ENCODE peak calls at places on chromosomes 12 and 14, in eight cellular contexts. Y, S, T, A, K, L, O and F are unnamed samples.

GRCh38 chr14:91363776-91364523 is 53.7 kb downstream of the CCDC88C start:
- DNase-seq in S (no peak), O (no peak), K (no peak), A (no peak), Y (no peak), L (no peak), T (no peak), F (peak)

GRCh38 chr12:1920971-1921370 is 2.5 kb upstream of the CACNA2D4 start:
- DNase-seq in Y (peak), L (peak), T (no peak), O (no peak), K (no peak), S (no peak), A (peak), F (no peak)

GRCh38 chr14:68539311-68539737 is 253.5 kb downstream of the ZFP36L1 start:
- DNase-seq in K (no peak), S (no peak), T (no peak), Y (no peak), A (no peak), O (peak), L (peak), F (no peak)

GRCh38 chr12:2390850-2391390 is 338.1 kb downstream of the CACNA1C start:
- DNase-seq in S (no peak), O (no peak), L (no peak), Y (no peak), K (no peak), T (no peak), A (no peak), F (no peak)

GRCh38 chr12:71011261-71011660 is 90.7 kb upstream of the PTPRR start:
- DNase-seq in S (no peak), A (no peak), T (no peak), O (no peak), K (no peak), L (no peak), Y (no peak), F (no peak)

GRCh38 chr14:63993992-63994391 is 141.2 kb downstream of the SYNE2 start:
- DNase-seq in A (no peak), S (no peak), L (no peak), K (no peak), O (no peak), T (no peak), Y (no peak), F (no peak)

GRCh38 chr12:69360348-69360672 is 767 bp downstream of the YEATS4 start:
- DNase-seq in Y (no peak), L (no peak), K (no peak), O (no peak), A (no peak), S (no peak), T (no peak), F (no peak)

GRCh38 chr12:89882051-89882450 is 173.4 kb upstream of the ATP2B1 start:
- DNase-seq in S (no peak), Y (no peak), A (no peak), O (no peak), L (no peak), T (no peak), K (peak), F (no peak)

GRCh38 chr12:96193725-96194571 is at the start of gene ELK3:
- DNase-seq in L (no peak), K (peak), T (peak), S (peak), A (peak), O (peak), Y (peak), F (peak)

GRCh38 chr14:43539210-43539609 is 967.9 kb downstream of the FSCB start:
- DNase-seq in Y (no peak), T (no peak), S (peak), K (peak), L (no peak), O (no peak), A (no peak), F (no peak)

GRCh38 chr12:96226801-96227348 is 32.7 kb downstream of the ELK3 start:
- DNase-seq in S (no peak), L (no peak), T (no peak), O (no peak), Y (no peak), A (no peak), K (no peak), F (no peak)

GRCh38 chr12:49808686-49809368 is 19.4 kb downstream of the NCKAP5L start:
- DNase-seq in Y (peak), K (peak), O (peak), L (no peak), T (peak), A (no peak), S (no peak), F (no peak)

GRCh38 chr12:105275997-105276760 is 40.2 kb upstream of the APPL2 start:
- DNase-seq in L (no peak), T (no peak), Y (no peak), K (no peak), S (peak), A (no peak), O (no peak), F (no peak)

GRCh38 chr12:38886931-38887330 is 18.5 kb downstream of the CPNE8 start:
- DNase-seq in S (no peak), T (no peak), K (no peak), L (no peak), A (no peak), O (no peak), Y (no peak), F (no peak)

GRCh38 chr12:62862259-62862881 is 72.6 kb downstream of the PPM1H start:
- DNase-seq in A (no peak), O (no peak), Y (no peak), S (no peak), L (no peak), K (peak), T (no peak), F (no peak)

GRCh38 chr12:58408516-58408915 is 467.1 kb downstream of the ATP23 start:
- DNase-seq in A (no peak), Y (no peak), T (no peak), K (peak), L (no peak), O (no peak), S (no peak), F (no peak)

GRCh38 chr12:71663561-71664410 is at the start of the genes THAP2 and ZFC3H1:
- DNase-seq in A (peak), O (peak), S (peak), L (peak), T (peak), K (peak), Y (peak), F (peak)

GRCh38 chr14:102986810-102987579 is 64.5 kb downstream of the AMN start:
- DNase-seq in L (no peak), T (no peak), K (peak), S (peak), O (no peak), A (no peak), Y (no peak), F (no peak)

GRCh38 chr14:75425443-75425842 is 2.4 kb upstream of the JDP2 start:
- DNase-seq in O (no peak), K (peak), L (no peak), T (no peak), Y (no peak), A (no peak), S (no peak), F (no peak)

GRCh38 chr12:68958337-68958736 is 25.4 kb upstream of the CPM start:
- DNase-seq in K (no peak), L (no peak), A (no peak), T (no peak), S (no peak), Y (no peak), O (no peak), F (no peak)

GRCh38 chr12:47995976-47996375 is 8.3 kb downstream of the COL2A1 start:
- DNase-seq in Y (no peak), O (no peak), S (no peak), A (peak), T (no peak), L (peak), K (peak), F (no peak)

GRCh38 chr12:65961731-65962130 is 137.4 kb downstream of the HMGA2 start:
- DNase-seq in A (no peak), S (no peak), L (no peak), O (no peak), Y (no peak), T (no peak), K (no peak), F (no peak)

GRCh38 chr12:45669762-45670161 is 59.7 kb upstream of the ARID2 start:
- DNase-seq in K (no peak), O (peak), L (no peak), S (no peak), Y (no peak), T (no peak), A (no peak), F (no peak)

GRCh38 chr14:70640938-70641547 is 673 bp upstream of the TTC9 start:
- DNase-seq in O (peak), T (no peak), K (peak), S (no peak), A (peak), Y (peak), L (no peak), F (peak)

GRCh38 chr12:100106861-100107260 is 35.8 kb downstream of the BLTP3B start:
- DNase-seq in L (no peak), Y (no peak), O (no peak), T (no peak), K (no peak), A (no peak), S (no peak), F (no peak)

GRCh38 chr12:129606239-129606638 is 297.6 kb downstream of the TMEM132D start:
- DNase-seq in O (no peak), K (no peak), T (no peak), A (no peak), Y (no peak), L (no peak), S (no peak), F (no peak)

GRCh38 chr12:80988986-80989385 is 51.3 kb upstream of the LIN7A start:
- DNase-seq in A (peak), O (no peak), L (no peak), K (no peak), T (no peak), Y (no peak), S (no peak), F (peak)

GRCh38 chr12:54980341-54980740 is 4.2 kb downstream of the TESPA1 start:
- DNase-seq in S (no peak), T (no peak), K (no peak), Y (no peak), A (no peak), L (no peak), O (no peak), F (no peak)

GRCh38 chr14:105855246-105855892 is 329.0 kb downstream of the TMEM121 start:
- DNase-seq in K (no peak), Y (peak), O (no peak), T (peak), S (no peak), A (no peak), L (peak), F (no peak)

GRCh38 chr14:100159107-100159864 is at the start of gene DEGS2:
- DNase-seq in K (no peak), A (peak), Y (no peak), O (no peak), T (no peak), L (no peak), S (no peak), F (peak)

GRCh38 chr12:116838395-116838794 is 42.8 kb downstream of the HRK start:
- DNase-seq in A (no peak), O (no peak), T (no peak), L (no peak), S (no peak), Y (no peak), K (no peak), F (no peak)

GRCh38 chr12:25121916-25122315 is 73.0 kb downstream of the DNAI7 start:
- DNase-seq in S (no peak), A (no peak), T (no peak), Y (no peak), K (peak), L (no peak), O (no peak), F (no peak)

GRCh38 chr14:59913187-59913586 is 6.8 kb upstream of the LRRC9 start:
- DNase-seq in T (no peak), A (no peak), Y (no peak), K (no peak), L (no peak), O (no peak), S (no peak), F (no peak)

GRCh38 chr14:80356413-80356812 is 145.1 kb upstream of the DIO2 start:
- DNase-seq in S (no peak), Y (no peak), A (no peak), O (no peak), T (no peak), K (peak), L (no peak), F (no peak)
- TF ChIP-seq CTCF in S (no peak), Y (no peak), A (peak), O (no peak), T (no peak), K (peak), L (no peak), F (no peak)

GRCh38 chr12:123532808-123533649 is 490 bp downstream of the RILPL1 start:
- DNase-seq in L (peak), K (peak), T (peak), Y (peak), S (no peak), A (peak), O (peak), F (peak)
- H3K4me3 ChIP-seq in L (peak), K (peak), T (peak), Y (peak), S (peak), A (peak), O (peak), F (peak)

GRCh38 chr12:52927964-52928363 is 21.0 kb upstream of the KRT18 start:
- DNase-seq in Y (no peak), K (no peak), T (no peak), A (no peak), O (no peak), L (no peak), S (no peak), F (no peak)

GRCh38 chr12:52921488-52922165 is 16.8 kb upstream of the KRT8 start:
- DNase-seq in Y (no peak), S (no peak), A (no peak), T (no peak), K (no peak), L (no peak), O (no peak), F (no peak)

GRCh38 chr12:52925717-52926595 is 21.1 kb upstream of the KRT8 start:
- DNase-seq in S (no peak), Y (no peak), L (no peak), O (no peak), K (no peak), T (no peak), A (peak), F (peak)

GRCh38 chr12:52926596-52927241 is 21.8 kb upstream of the KRT8 start:
- DNase-seq in L (no peak), S (no peak), A (no peak), Y (no peak), O (no peak), T (no peak), K (no peak), F (peak)

DNA sequence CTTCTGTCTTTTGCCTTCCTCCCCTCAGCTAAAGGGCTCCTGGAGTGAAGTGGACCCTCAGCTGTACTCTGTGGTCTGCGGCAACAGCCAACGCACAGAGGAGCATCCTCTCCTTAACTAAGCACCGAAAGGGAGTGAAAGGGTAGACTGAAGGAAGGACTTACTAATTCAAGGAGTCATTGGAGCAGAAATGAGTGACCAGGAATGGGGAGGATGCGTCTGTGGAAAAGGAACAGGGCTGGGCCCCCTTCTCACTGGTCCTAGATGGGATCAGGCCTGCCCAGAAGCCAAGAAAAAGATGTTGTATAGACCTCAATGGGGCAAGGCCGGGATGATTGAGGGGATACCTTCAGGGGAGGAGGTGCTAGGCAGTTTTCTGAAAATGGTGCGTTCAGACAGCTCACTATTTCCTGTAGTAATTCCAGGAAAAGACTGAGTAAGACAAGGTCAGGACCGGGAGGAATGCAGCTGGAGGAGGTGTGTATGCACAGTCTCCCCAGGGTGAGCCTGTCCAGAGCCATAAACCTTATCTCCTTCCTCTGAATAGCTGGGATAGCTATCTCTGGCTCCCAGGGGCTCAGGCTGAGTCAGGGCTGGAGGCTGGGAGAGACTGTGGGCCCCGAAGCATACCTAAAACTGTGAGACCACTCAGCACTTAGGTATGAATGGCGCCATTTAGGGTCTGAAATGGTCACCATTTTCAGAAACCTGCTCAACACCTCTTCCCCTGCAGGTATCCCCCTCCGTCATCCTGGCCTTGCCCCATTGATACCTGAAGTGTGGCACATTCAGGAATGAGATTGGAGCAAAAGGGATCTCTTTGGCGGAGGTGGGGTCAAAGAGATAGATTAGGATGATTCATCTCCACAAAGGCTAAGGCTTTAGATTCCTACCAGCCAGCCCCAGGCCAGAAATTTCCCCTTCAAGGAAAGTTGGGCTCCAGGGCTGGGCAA is 20.2 kb upstream of the KRT8 start:
- DNase-seq in K (peak), A (no peak), L (no peak), S (no peak), T (no peak), O (no peak), Y (no peak), F (peak)
- TF ChIP-seq POLR2A in K (no peak), A (no peak), L (no peak), S (no peak), T (no peak), O (no peak), Y (no peak), F (peak)

GRCh38 chr12:64318605-64319004 is 72.0 kb downstream of the C12orf56 start:
- DNase-seq in L (no peak), A (no peak), Y (no peak), O (no peak), S (no peak), T (no peak), K (peak), F (no peak)
- TF ChIP-seq CTCF in L (no peak), A (no peak), Y (no peak), O (no peak), S (no peak), T (no peak), K (no peak), F (no peak)

GRCh38 chr14:96797943-96798349 is 764 bp downstream of the VRK1 start:
- DNase-seq in O (no peak), T (no peak), A (no peak), Y (no peak), S (no peak), K (no peak), L (no peak), F (no peak)
- H3K4me3 ChIP-seq in O (peak), T (peak), A (peak), Y (peak), S (peak), K (peak), L (peak), F (peak)

GRCh38 chr12:52148541-52149181 is 43.2 kb downstream of the KRT80 start:
- DNase-seq in S (peak), O (peak), K (no peak), Y (peak), T (no peak), A (peak), L (no peak), F (peak)

GRCh38 chr12:52146822-52147366 is 44.9 kb downstream of the KRT80 start:
- DNase-seq in T (no peak), L (no peak), A (no peak), S (no peak), K (no peak), O (no peak), Y (no peak), F (no peak)

GRCh38 chr12:52147983-52148540 is 43.8 kb downstream of the KRT80 start:
- DNase-seq in S (no peak), A (no peak), T (no peak), O (no peak), Y (no peak), K (no peak), L (no peak), F (no peak)

GRCh38 chr12:52145941-52146821 is 45.6 kb downstream of the KRT80 start:
- DNase-seq in A (no peak), T (no peak), K (no peak), O (no peak), L (no peak), Y (no peak), S (no peak), F (peak)

GRCh38 chr12:52147367-52147972 is 44.3 kb downstream of the KRT80 start:
- DNase-seq in S (peak), O (peak), T (peak), Y (peak), K (peak), L (peak), A (peak), F (peak)
- TF ChIP-seq POLR2A in S (no peak), O (peak), T (no peak), Y (peak), K (peak), L (no peak), A (no peak), F (peak)

GRCh38 chr14:94004015-94004414 is 6.9 kb downstream of the CCDC197 start:
- DNase-seq in A (no peak), K (no peak), S (no peak), Y (no peak), T (no peak), L (no peak), O (no peak), F (no peak)

GRCh38 chr14:94003397-94003796 is 6.3 kb downstream of the CCDC197 start:
- DNase-seq in K (no peak), T (no peak), O (no peak), S (no peak), Y (no peak), L (no peak), A (no peak), F (no peak)

GRCh38 chr14:94008234-94008633 is 11.1 kb downstream of the CCDC197 start:
- DNase-seq in K (no peak), T (no peak), Y (no peak), L (no peak), S (no peak), O (no peak), A (no peak), F (no peak)

GRCh38 chr14:94001501-94002396 is 4.6 kb downstream of the CCDC197 start:
- DNase-seq in S (peak), K (peak), T (peak), L (no peak), O (peak), Y (peak), A (peak), F (peak)

DNA sequence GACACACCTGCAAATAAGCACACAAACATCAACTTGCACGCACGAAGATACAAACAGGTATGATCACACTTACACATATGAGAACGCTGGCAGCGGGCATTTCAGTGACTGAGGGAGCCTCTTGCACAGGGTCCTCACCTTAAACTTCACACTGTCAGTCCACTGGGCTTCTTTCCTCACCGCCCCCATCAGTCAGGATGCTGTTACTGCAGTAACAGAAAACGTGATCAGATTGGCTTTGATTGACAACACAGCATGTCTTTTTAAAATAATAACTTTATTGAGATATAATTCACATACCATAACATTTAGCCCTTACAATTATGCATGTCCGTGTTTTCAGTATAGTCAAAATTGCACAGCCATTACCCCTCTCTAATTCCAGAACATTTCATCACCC is 8.2 kb downstream of the CCDC197 start:
- DNase-seq in A (no peak), T (no peak), L (no peak), O (no peak), S (no peak), K (no peak), Y (no peak), F (no peak)
- TF ChIP-seq CTCF in A (no peak), T (no peak), L (no peak), O (peak), S (no peak), K (peak), Y (no peak), F (peak)

GRCh38 chr14:79420725-79421124 is 790.6 kb downstream of the DIO2 start:
- DNase-seq in A (no peak), S (no peak), T (no peak), K (no peak), Y (no peak), L (no peak), O (no peak), F (no peak)
- H3K4me3 ChIP-seq in A (no peak), S (no peak), T (no peak), K (no peak), Y (no peak), L (no peak), O (no peak), F (no peak)

DNA sequence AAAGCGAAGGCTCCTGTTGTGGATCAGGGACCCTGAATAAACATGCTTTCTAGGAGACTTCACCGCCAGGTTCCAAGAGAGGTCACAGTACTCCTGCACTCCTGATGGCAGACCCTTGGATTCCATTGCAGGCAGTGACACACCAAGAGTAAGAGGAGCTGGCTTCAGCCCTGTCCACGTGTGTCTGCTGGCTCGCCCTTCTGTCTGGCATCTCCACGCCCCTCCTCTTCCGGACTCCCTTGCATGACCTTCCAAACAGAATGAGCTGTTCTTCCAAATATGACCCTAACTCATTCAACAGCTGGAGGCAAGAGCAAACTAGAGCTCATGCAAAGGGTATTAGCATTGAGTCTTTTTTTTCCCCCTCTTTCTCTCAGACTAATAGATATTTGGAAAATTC is 233.0 kb upstream of the PLEKHG7 start:
- DNase-seq in L (no peak), O (peak), K (peak), T (peak), Y (no peak), A (no peak), S (no peak), F (no peak)
- TF ChIP-seq POLR2A in L (no peak), O (no peak), K (no peak), T (no peak), Y (no peak), A (no peak), S (no peak), F (no peak)